ENCODE peak calls at places on chromosomes 2 and 18, in four cellular contexts. M, J, B and A are unnamed samples.

GRCh38 chr2:178990533-178991241 is 59.2 kb downstream of the CCDC141 start:
- DNase-seq in B (no peak), J (no peak), M (no peak), A (no peak)

GRCh38 chr18:70288171-70288850 is 534 bp upstream of the SOCS6 start:
- DNase-seq in J (peak), M (no peak), B (peak), A (no peak)

GRCh38 chr2:224146356-224147160 is 107.5 kb upstream of the SERPINE2 start:
- DNase-seq in M (no peak), B (no peak), J (no peak), A (peak)

GRCh38 chr18:48293954-48294893 is 115.0 kb downstream of the ZBTB7C start:
- DNase-seq in J (peak), B (no peak), M (peak), A (peak)

GRCh38 chr2:223692227-223692947 is 90.2 kb upstream of the SCG2 start:
- DNase-seq in J (peak), M (peak), B (no peak), A (peak)

GRCh38 chr2:48940606-48941005 is 185.1 kb upstream of the LHCGR start:
- DNase-seq in M (no peak), J (no peak), B (no peak), A (no peak)

GRCh38 chr2:126200538-126200937 is 455.4 kb upstream of the GYPC start:
- DNase-seq in B (no peak), M (no peak), J (no peak), A (no peak)

GRCh38 chr2:107588960-107589542 is 237.6 kb upstream of the RGPD4 start:
- DNase-seq in B (no peak), J (no peak), M (no peak), A (peak)

GRCh38 chr18:46141199-46141598 is 37.0 kb downstream of the HAUS1 start:
- DNase-seq in J (no peak), B (no peak), M (no peak), A (no peak)

GRCh38 chr2:1607236-1607920 is 136.9 kb downstream of the PXDN start:
- DNase-seq in B (no peak), M (no peak), J (no peak), A (no peak)

GRCh38 chr2:21438949-21439348 is 315.2 kb downstream of the TDRD15 start:
- DNase-seq in J (peak), B (no peak), M (no peak), A (no peak)

GRCh38 chr2:65300134-65300771 is 72.6 kb downstream of the ACTR2 start:
- DNase-seq in B (peak), M (no peak), J (peak), A (no peak)

GRCh38 chr2:141824790-141825189 is 306.0 kb downstream of the LRP1B start:
- DNase-seq in M (no peak), J (no peak), B (no peak), A (no peak)

GRCh38 chr2:34332813-34333212 is 733.7 kb upstream of the FAM98A start:
- DNase-seq in J (no peak), M (no peak), B (no peak), A (no peak)

GRCh38 chr2:128623776-128624424 is 305.2 kb upstream of the HS6ST1 start:
- DNase-seq in M (peak), B (peak), J (no peak), A (no peak)

GRCh38 chr2:157032019-157032418 is 225.5 kb upstream of the GALNT5 start:
- DNase-seq in B (no peak), M (peak), J (no peak), A (peak)

GRCh38 chr18:9513971-9514512 is 38.7 kb downstream of the RALBP1 start:
- DNase-seq in M (peak), J (no peak), B (no peak), A (peak)

GRCh38 chr18:72830109-72830508 is 37.7 kb downstream of the NETO1 start:
- DNase-seq in J (peak), M (peak), B (no peak), A (peak)

GRCh38 chr2:46826898-46827245 is 88.7 kb downstream of the MCFD2 start:
- DNase-seq in J (peak), B (no peak), M (no peak), A (no peak)

GRCh38 chr18:8052237-8052701 is 485.2 kb downstream of the PTPRM start:
- DNase-seq in B (no peak), M (peak), J (no peak), A (peak)

GRCh38 chr2:18690342-18690741 is 101.0 kb upstream of the NT5C1B start:
- DNase-seq in J (peak), B (no peak), M (no peak), A (no peak)

GRCh38 chr18:56803076-56803475 is 151.9 kb downstream of the WDR7 start:
- DNase-seq in M (no peak), J (no peak), B (no peak), A (no peak)

GRCh38 chr2:47054867-47055266 is 100.2 kb downstream of the STPG4 start:
- DNase-seq in J (no peak), B (no peak), M (no peak), A (no peak)

GRCh38 chr2:17166506-17166905 is 351.7 kb downstream of the RAD51AP2 start:
- DNase-seq in M (no peak), B (peak), J (no peak), A (peak)

GRCh38 chr18:62209046-62209445 is 22.0 kb downstream of the RELCH start:
- DNase-seq in M (no peak), J (no peak), B (no peak), A (peak)

GRCh38 chr2:181203412-181203811 is 223.0 kb downstream of the UBE2E3 start:
- DNase-seq in B (no peak), M (peak), J (no peak), A (peak)

GRCh38 chr2:195026261-195026660 is 630.8 kb upstream of the SLC39A10 start:
- DNase-seq in M (peak), J (no peak), B (no peak), A (peak)

GRCh38 chr2:43333656-43334144 is 107.3 kb upstream of the ZFP36L2 start:
- DNase-seq in J (no peak), M (peak), B (no peak), A (peak)

GRCh38 chr2:64283015-64283570 is 138.9 kb upstream of the PELI1 start:
- DNase-seq in B (no peak), J (no peak), M (no peak), A (no peak)

GRCh38 chr2:133378386-133378785 is 189.9 kb downstream of the NCKAP5 start:
- DNase-seq in B (no peak), J (no peak), M (no peak), A (no peak)

GRCh38 chr2:100780203-100781008 is 39.5 kb upstream of the NPAS2 start:
- DNase-seq in B (peak), J (no peak), M (peak), A (peak)

DNA sequence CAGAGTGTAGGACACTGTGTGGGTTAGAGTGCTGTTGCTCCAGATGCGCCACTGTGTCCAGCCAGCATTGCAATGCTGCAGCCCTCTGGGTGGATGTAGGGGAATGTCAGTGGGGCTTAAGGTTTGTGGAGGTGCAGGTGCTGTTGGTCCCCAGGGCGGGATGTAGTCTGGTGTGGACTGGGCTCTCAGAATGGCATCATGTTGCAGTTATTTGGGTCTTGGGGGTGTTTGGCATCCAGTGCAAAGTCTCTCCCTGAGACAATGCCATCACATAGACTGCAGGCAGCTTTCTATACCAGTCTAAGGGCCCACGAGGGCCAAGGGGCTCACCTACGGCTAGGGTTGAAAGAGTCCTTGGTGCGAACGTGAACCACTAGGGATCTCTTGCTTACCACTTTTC is 275.3 kb downstream of the SOX11 start:
- DNase-seq in M (no peak), J (no peak), B (no peak), A (no peak)
- TF ChIP-seq CTCF in M (no peak), J (no peak), B (no peak), A (no peak)

GRCh38 chr18:22844184-22844583 is 88.9 kb upstream of the RBBP8 start:
- DNase-seq in B (no peak), J (no peak), M (peak), A (peak)
- H3K4me3 ChIP-seq in B (no peak), J (no peak), M (no peak), A (no peak)

DNA sequence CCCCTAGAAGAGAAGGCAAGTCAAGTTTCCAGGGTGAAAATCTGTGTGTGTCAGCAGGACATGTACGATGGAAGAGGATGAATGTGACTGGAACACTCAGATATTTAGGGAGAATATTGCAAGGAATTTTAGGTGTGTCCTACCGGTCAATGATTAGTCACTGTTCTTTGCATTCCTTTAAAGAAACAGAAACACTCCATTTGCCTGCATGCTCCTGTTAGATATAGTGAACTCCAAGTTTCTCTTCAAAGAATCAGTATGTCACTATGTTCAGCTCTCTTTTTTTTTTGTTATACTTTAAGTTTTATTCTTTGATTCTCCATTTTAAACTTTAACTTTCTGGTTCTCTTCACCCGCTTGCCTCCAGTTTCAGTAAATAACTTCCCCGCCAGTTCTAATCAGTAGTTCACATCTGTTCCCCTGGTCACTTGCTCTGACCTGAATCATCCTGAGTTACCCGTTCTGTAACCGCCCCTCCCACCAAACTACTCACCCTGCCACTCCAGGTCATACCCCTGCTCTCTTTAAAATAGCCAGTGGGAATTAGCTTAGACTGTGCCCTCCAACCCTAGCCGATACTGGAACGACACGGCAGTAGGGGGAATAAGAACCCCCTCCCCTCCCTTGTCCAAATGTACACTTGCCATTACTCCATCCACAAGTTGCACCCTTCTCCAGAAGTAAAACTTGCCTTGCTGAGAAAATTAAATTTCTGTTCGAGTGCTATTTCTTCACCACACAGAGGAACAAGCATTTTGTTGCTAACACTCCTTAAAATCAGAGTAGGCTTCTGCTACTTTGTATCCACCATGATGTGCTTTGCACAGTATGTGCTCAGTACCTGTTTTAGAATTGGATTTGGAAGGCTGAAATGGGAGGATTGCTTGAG is 268.4 kb downstream of the METTL4 start:
- DNase-seq in B (no peak), M (peak), J (no peak), A (peak)
- TF ChIP-seq CTCF in B (no peak), M (no peak), J (no peak), A (no peak)

DNA sequence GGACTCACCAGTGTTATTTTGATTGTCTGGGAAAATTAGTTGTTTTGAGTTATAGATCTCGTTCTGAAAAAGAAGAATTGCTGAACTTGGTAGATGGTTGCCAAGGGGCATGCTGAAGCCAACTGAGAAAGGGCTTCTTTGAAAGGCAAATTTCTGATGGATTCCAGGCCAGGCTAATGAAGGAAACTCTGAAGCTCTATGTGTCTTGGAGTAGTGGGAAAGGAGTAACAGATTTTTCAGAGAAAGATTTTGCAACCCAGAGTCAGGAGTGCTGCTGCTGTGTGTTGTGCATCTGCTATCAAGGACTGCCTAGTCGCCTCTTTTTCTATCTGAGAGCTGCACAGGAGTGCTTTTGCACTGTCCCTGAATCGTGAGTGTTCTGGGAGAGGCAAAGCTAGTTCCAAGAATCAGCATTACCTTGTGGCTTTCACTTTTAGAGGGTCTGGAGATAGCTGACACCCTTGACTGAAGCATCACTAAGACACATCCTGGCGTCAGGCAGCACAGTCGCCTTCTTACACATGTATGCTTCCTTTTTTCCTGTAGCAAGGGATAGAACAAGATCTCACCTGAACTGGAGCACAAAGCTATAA is 336.3 kb downstream of the PARD3B start:
- DNase-seq in J (no peak), M (no peak), B (no peak), A (no peak)
- H3K4me3 ChIP-seq in J (no peak), M (no peak), B (no peak), A (no peak)

DNA sequence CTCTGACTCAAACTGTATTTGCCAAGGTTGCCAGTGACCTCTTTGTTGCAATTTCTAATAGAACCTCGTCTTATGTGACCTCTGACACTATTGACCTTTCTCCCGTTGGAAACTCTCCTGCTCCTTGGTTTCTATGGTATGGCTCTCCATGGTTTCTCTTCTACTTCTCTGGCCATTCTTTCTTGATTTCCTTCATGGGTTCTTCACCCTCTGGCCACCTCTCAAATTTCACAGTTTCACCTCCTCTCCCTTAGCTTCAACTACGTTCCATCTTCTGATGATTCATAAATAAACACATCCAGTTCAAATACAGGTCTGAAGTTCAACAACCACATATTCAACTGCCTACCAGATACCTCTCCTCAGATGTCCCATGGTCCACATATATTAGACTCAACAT is 109.5 kb downstream of the CACNB4 start:
- DNase-seq in J (no peak), M (no peak), B (no peak), A (no peak)
- TF ChIP-seq CTCF in J (no peak), M (no peak), B (no peak), A (no peak)

DNA sequence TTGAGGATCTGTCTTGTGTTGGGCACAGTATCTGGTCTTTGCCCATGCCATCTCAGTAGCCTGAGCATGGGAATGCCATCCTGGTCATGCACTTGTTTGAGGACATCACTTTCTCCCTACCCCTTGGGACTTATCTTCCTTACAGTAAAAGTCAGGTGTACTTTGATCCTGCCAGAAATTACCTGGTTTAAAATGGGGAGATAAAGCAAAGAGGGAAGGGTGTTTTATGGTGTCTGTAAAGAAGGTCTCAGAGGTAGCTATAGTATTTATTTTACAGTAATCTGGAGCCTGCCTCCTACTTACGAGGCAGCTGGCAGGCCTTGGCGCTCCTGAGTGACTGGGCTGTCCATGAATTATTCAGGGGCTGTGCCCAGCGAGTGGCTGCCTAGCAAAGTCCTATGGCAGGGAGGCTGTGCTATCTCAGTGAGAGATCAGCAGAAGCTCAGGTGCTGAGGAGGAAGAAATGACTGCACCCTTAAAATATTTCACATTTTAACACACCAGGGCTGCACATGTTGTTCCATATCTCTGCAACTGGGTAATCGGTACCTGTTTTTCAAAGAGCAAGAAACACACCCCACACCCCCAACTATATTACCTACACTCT is 93.9 kb downstream of the SPTBN1 start:
- DNase-seq in J (no peak), M (peak), B (peak), A (no peak)
- H3K4me3 ChIP-seq in J (no peak), M (no peak), B (no peak), A (no peak)

GRCh38 chr2:172671506-172671905 is 64.1 kb upstream of the RAPGEF4 start:
- DNase-seq in M (no peak), B (no peak), J (no peak), A (no peak)

GRCh38 chr2:172674968-172675303 is 60.7 kb upstream of the RAPGEF4 start:
- DNase-seq in B (no peak), M (no peak), J (no peak), A (no peak)

GRCh38 chr2:172672999-172673726 is 62.5 kb upstream of the RAPGEF4 start:
- DNase-seq in J (no peak), M (peak), B (no peak), A (peak)

GRCh38 chr2:172672114-172672513 is 63.5 kb upstream of the RAPGEF4 start:
- DNase-seq in M (peak), B (no peak), J (no peak), A (peak)

DNA sequence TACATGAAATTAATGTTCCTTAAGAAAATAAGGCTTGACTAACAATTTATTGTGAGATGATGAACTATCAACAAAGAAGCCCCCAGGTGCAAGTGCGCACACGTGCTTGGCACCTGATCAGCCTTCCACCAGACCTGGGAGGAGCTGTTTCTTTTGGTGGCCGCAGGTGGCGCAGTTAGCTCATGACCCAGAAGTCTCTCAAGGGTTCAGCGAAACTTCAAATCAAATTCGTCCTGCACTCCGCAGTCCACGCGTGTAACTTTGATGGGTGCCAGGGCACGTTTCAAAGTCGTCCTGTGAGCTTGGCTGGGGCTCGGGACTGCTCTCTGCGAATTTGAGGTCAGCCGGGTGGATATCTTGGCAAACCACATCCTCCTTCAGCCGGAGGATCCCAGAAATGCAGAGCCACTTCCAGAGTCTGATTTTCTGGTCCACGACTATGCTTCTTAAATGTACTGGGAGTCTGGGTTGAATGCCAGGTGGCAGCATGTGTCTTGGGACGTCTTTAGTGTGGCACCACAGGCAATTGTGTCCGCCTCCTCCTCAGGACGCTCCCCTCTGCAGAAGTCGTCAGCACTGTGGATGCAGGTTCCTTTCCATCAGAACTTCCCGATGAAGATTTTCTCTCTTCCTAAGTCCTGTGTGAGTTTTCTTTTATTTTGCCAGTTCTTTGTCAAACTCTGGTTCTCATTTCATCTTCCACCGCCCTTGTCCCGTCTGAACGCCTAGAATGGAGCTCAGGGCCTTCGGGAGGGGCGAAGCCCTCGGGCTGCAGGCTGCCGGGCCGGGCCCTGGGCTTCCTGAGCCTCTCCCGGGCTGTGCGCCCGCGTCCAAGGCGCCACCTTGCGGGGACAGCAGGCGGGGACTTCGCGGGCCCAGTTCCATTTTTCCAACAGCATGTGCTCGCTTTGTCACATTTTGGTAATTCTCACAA is 61.3 kb upstream of the RAPGEF4 start:
- DNase-seq in B (no peak), M (no peak), J (peak), A (no peak)
- TF ChIP-seq CTCF in B (no peak), M (no peak), J (no peak), A (peak)

DNA sequence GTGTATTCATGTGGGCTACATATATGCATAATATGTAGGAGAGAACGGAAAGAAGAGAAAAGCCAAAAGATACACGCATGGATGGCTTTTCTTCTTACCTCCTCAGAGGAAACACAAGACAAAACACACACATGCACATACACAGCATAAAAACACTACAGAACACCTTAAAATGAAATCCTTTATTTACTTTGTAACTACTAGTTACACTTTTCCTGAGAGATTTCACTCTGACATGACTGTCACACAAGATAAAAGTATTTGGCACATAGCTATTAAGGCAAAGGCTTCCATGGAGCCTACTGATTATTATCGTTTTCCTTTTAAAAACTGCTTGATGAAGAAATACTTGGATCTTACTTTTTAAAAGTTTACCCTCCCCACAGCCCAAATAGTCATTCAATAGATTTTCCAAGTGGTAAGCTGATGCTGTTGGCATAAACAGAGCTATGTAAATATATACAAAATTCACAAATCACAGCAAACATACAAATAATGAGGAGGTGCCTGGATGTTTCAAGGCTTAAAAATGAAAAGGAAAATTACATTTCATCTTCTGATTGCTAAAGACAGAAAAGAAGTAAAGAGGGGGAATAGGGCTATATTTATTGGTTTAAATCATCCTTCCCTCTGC is 8.6 kb downstream of the ZEB2 start:
- DNase-seq in J (no peak), B (no peak), M (no peak), A (no peak)
- H3K4me3 ChIP-seq in J (no peak), B (no peak), M (no peak), A (no peak)